ENCODE peak calls at places on chromosome 14, in four cellular contexts. K is activated B cell treated with CpG ODN at 0.5 μM for 24 hours, J is AG04450, F is stomach. W is an unnamed sample.

GRCh38 chr14:102362084-102362483 is 606 bp downstream of the CINP start:
- DNase-seq in K (no peak), F (no peak), J (no peak), W (no peak)

GRCh38 chr14:75484711-75485429 is 37.4 kb upstream of the BATF start:
- DNase-seq in K (no peak), J (no peak), F (no peak), W (no peak)

GRCh38 chr14:54364555-54365415 is 32.0 kb upstream of the CDKN3 start:
- DNase-seq in K (no peak), J (no peak), F (no peak), W (no peak)

GRCh38 chr14:22982477-22983245 is at the start of gene AJUBA:
- DNase-seq in K (peak; percentile 62), F (peak; percentile 82), J (peak; percentile 85), W (peak; percentile 82)

GRCh38 chr14:63470877-63471565 is 72.2 kb downstream of the PPP2R5E start:
- DNase-seq in F (no peak), K (no peak), J (peak; percentile 41), W (no peak)

GRCh38 chr14:66401447-66402095 is 84.6 kb upstream of the CCDC196 start:
- DNase-seq in F (no peak), J (no peak), K (no peak), W (no peak)

GRCh38 chr14:99751539-99752485 is 41.4 kb upstream of the EML1 start:
- DNase-seq in J (no peak), K (no peak), F (no peak), W (no peak)

GRCh38 chr14:104436047-104436531 is 143.5 kb upstream of the C14orf180 start:
- DNase-seq in K (no peak), J (no peak), F (peak; percentile 71), W (no peak)

GRCh38 chr14:103021817-103022668 is 35.3 kb downstream of the CDC42BPB start:
- DNase-seq in F (no peak), J (no peak), K (no peak), W (no peak)

GRCh38 chr14:104248203-104249055 is 110.0 kb downstream of the KIF26A start:
- DNase-seq in J (no peak), K (peak; percentile 10), F (peak; percentile 17), W (no peak)

GRCh38 chr14:46985529-46986137 is 334.1 kb upstream of the RPL10L start:
- DNase-seq in J (no peak), F (no peak), K (no peak), W (no peak)

GRCh38 chr14:101977311-101978071 is 13.1 kb downstream of the DYNC1H1 start:
- DNase-seq in K (no peak), J (no peak), F (no peak), W (no peak)

DNA sequence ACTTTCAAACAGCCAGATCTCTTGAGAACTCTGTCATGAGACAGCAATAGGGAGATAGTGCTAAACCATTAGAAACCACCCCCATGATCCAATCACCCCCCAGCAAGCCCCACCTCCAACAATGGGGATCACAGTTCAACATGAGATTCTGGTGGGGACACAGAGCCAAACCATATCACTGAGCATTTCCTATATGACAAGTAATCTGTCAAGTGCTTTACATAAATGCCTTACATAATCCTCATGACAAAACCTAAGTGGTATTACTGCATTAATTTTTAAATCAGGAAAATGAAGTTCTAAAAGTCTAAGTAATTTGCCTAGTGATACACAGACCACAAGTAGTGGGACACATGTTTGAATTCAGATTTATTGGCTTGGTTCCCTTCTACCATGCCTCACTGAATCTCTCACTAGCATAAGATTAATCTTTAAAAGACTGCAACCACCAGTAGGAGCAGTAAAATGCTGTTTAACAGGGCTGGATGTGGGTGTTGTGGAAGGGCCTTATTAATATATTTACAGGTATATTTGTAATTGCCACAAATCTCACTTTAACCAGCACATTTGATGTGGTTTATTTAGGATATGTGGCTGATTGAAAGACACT is 323.1 kb upstream of the FBXO33 start:
- DNase-seq in K (no peak), F (no peak), J (no peak), W (no peak)
- TF ChIP-seq CTCF in K (no peak), F (no peak), J (no peak), W (no peak)

GRCh38 chr14:68789002-68789797 is 3.7 kb downstream of the ZFP36L1 start:
- DNase-seq in K (peak; percentile 62), J (no peak), F (peak; percentile 88), W (peak; percentile 75)

GRCh38 chr14:68788275-68789001 is 4.4 kb downstream of the ZFP36L1 start:
- DNase-seq in J (no peak), K (no peak), F (no peak), W (no peak)

GRCh38 chr14:68791078-68791983 is 1.5 kb downstream of the ZFP36L1 start:
- DNase-seq in F (peak; percentile 27), J (no peak), K (no peak), W (no peak)

GRCh38 chr14:68790656-68791077 is 2.2 kb downstream of the ZFP36L1 start:
- DNase-seq in J (no peak), K (no peak), F (peak; percentile 25), W (no peak)

GRCh38 chr14:68789798-68790655 is 2.8 kb downstream of the ZFP36L1 start:
- DNase-seq in K (no peak), F (peak; percentile 40), J (no peak), W (no peak)
- TF ChIP-seq CTCF in K (no peak), F (no peak), J (no peak), W (no peak)

GRCh38 chr14:61704554-61704953 is 9.2 kb downstream of the HIF1A start:
- DNase-seq in K (no peak), J (no peak), F (no peak), W (no peak)
- TF ChIP-seq CTCF in K (no peak), J (no peak), F (no peak), W (no peak)

DNA sequence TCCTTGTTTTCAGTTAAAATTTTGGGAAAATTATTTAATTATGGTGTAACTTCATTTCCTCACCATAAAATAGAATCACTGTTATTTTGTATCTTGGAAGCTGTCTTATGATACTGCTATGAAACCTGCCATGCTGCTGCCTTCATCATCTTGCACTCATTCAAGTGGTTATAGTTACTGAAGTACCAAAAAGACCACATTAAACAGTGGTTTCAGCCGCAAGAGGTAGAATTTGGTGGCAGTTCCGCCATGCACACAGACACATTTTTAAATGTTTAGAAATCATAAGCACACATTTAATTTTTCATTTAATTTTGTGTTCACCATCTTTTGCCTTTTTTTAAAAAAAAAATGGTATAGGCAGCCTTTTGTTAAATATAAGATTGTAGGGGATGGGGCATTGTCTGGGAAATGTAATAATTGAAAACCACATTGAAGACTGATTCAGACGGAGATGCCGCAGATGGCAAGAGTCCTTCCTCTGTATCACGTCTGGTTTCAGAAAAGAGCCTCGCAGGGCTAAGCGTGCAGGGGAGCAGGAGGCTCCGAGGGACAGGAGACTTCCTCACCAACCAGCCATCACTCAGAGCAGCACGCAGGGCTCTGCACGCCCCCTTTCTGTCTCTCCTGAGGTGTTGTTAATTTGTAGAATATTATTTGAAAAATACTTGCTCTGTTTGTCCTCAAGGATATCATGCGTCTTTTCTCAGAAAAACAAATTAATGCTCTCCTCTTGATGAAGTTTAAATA is 115.2 kb upstream of the PELI2 start:
- DNase-seq in F (no peak), K (no peak), J (no peak), W (no peak)
- TF ChIP-seq CTCF in F (no peak), K (no peak), J (no peak), W (no peak)

DNA sequence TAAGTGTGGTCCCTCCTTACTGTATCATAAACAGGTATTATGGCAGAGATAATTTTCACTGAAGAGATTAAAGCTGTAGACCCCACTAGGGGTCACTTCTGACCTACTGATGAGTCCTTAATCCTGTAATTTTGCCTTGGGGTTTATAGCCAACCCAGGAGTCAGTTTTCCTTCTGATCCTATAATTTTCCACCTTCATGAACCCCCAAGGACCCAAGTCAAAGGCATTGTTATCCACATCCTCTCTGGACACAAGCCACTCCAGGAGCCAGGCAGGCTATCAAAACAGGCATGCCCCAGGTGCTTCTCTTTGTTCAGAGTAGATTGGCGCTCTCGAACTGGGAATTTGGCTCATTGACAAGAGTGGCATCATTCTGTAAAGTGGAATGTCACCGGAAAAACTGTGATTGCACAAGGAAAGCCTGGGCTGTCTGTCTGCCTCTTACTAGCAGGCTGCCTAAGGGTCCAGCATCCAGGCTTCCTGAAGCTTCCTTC is 1523.3 kb upstream of the FLRT2 start:
- DNase-seq in K (no peak), J (no peak), F (no peak), W (no peak)
- TF ChIP-seq CTCF in K (no peak), J (no peak), F (no peak), W (no peak)

GRCh38 chr14:81231540-81231939 is 10.8 kb upstream of the GTF2A1 start:
- DNase-seq in J (no peak), F (no peak), K (no peak), W (no peak)
- TF ChIP-seq CTCF in J (no peak), F (no peak), K (no peak), W (no peak)

DNA sequence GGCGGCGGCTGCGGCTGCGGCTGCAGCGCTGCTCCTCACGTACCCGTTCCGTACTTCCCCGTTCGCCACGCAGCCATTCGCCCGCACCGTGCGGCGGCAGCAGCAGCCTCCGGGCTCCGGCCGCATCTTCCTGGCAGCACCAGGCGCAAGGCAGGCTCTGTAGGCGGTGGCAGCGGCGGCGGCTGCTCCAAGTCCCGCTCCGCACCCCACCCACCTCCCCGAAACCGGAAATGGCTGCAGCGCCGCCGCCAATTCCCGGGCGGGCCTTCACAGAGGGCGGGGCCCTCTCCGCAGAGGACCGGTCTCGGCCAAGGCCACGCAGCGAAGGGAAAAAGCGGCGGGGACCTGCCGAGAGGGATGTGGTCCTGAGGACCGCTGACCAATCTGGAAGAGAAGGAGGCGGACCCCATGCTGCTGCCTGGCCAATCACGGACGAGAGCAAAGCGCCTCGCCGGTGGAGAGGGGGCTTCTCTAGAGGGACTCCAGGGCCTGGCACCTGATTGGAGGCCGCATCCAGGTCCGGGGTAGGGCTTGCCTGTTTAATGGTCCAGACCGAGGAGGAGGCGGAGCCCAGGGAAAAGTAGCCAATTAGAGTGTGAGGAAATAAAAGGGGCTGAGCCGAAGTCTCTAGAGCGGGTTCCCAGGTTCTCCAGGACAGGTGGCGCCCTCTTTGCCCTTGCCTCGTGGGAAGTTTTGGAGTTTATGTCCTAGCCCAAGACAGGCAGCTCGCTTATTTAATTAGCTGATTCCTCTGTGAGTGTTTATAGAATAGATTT is at the start of gene SPTLC2:
- DNase-seq in K (peak; percentile 84), F (peak; percentile 99), J (peak; percentile 98), W (peak; percentile 94)
- TF ChIP-seq CTCF in K (no peak), F (no peak), J (no peak), W (no peak)

DNA sequence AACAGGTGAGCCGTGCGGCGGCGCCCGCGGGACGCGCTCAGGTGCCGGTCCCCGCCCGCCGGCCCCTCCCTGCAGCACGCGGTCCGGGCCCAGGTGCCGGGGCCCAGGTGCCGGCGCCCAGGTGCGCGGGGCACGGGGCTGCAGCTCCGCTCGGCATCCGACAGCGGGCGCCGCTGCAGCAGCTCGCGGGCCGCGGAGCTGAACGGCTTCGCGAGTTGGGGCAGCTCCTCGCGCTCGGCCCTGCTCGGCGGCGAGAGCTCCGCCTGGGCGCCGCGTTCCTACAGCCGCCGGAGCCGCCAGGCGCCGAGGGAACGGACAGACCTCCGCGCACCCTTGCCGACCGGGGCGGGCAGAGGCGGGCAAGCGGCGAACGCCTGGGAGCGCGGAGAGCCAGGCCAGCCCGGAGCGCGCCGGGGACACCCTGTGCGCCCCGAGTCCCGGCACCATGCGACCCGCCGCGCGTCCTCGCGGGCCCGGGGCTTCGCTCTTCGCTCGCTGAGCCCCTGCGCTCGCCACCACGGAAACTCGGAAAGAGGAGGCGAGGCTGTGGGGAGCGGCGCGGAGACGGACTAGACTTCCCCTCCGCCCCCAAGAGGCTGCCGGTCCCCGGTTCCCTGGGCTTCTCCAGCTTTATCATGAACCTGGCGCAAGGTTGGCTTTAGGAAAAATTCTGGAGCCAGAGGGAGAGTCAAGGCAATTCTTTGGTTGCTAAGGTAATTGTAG is at the start of gene RGS6:
- DNase-seq in K (peak; percentile 17), J (no peak), F (peak; percentile 28), W (peak; percentile 63)
- TF ChIP-seq CTCF in K (no peak), J (no peak), F (no peak), W (no peak)